ENCODE peak calls at places on chromosomes 6 and 20, in six cellular contexts. E is astrocyte of the cerebellum, I is lung, Q is adrenal gland, A is thoracic aorta, Z is fibroblast of the aortic adventitia. J is an unnamed sample.

GRCh38 chr6:63897459-63897858 is 261.9 kb downstream of the PHF3 start:
- DNase-seq in A (no peak), E (no peak), Q (no peak), Z (peak), I (no peak), J (no peak)

GRCh38 chr20:64146301-64146935 is 17.8 kb upstream of the MYT1 start:
- DNase-seq in A (no peak), I (no peak), Q (no peak), Z (no peak), E (no peak), J (no peak)

GRCh38 chr20:33165416-33166055 is 2.4 kb upstream of the BPIFA2 start:
- DNase-seq in E (no peak), Q (no peak), Z (no peak), A (no peak), I (no peak), J (no peak)

GRCh38 chr6:53614676-53615075 is 50.9 kb downstream of the KLHL31 start:
- DNase-seq in I (no peak), A (no peak), Z (no peak), Q (no peak), E (no peak), J (no peak)

GRCh38 chr6:37253608-37254007 is 4.0 kb upstream of the TBC1D22B start:
- DNase-seq in A (no peak), Q (no peak), E (no peak), I (no peak), Z (no peak), J (no peak)

GRCh38 chr20:9206486-9206885 is 137.6 kb downstream of the PLCB4 start:
- DNase-seq in Q (no peak), Z (no peak), A (no peak), E (no peak), I (no peak), J (no peak)

GRCh38 chr6:168016756-168017525 is 19.5 kb downstream of the KIF25 start:
- DNase-seq in Z (no peak), Q (no peak), I (no peak), E (peak), A (no peak), J (no peak)

GRCh38 chr6:170045563-170045960 is 245.3 kb downstream of the DLL1 start:
- DNase-seq in A (no peak), E (no peak), I (no peak), Q (no peak), Z (no peak), J (no peak)

GRCh38 chr6:138489846-138490245 is 9.4 kb downstream of the NHSL1 start:
- DNase-seq in Q (no peak), E (no peak), A (no peak), Z (no peak), I (no peak), J (no peak)

GRCh38 chr6:118808794-118809668 is 84.9 kb upstream of the ASF1A start:
- DNase-seq in Z (no peak), I (no peak), E (no peak), Q (no peak), A (no peak), J (no peak)

GRCh38 chr6:14373648-14374437 is 256.3 kb downstream of the CD83 start:
- DNase-seq in I (no peak), Q (no peak), E (no peak), Z (no peak), A (no peak), J (no peak)

GRCh38 chr6:75130784-75131183 is 75.1 kb downstream of the COL12A1 start:
- DNase-seq in Z (peak), Q (no peak), E (no peak), I (no peak), A (no peak), J (peak)

GRCh38 chr6:19879663-19880062 is 42.5 kb downstream of the ID4 start:
- DNase-seq in Z (no peak), I (no peak), Q (no peak), A (no peak), E (no peak), J (no peak)

GRCh38 chr20:37873909-37874308 is 29.0 kb upstream of the VSTM2L start:
- DNase-seq in I (no peak), A (no peak), Z (no peak), E (no peak), Q (no peak), J (no peak)

GRCh38 chr6:5238336-5238735 is 22.4 kb downstream of the LYRM4 start:
- DNase-seq in A (no peak), E (no peak), Z (no peak), I (no peak), Q (no peak), J (no peak)

GRCh38 chr6:150006961-150007464 is 18.3 kb downstream of the RAET1L start:
- DNase-seq in E (no peak), I (no peak), Q (no peak), Z (peak), A (no peak), J (no peak)
- TF ChIP-seq CTCF in E (peak), I (peak), Q (peak), Z (peak), A (peak), J (peak)

DNA sequence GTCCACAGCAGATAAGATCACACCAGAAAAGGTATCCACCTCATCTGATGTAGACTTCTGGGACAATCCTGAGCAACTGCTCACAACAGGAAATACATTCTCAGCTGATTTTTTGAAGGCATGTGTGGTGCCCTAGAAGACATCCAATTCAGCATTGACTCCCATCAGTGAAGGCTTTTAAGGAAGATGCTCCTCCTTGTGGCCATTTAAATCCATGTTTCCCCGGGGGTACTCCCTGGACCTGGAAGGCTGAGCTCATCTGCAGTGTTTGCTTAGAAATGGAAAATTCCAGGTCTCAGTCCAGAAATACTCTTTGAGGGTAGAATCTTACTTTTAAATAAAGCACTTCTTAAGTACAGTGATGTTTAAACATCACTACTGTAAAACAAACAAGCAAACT is 195.5 kb upstream of the PDE10A start:
- DNase-seq in I (no peak), A (no peak), Q (no peak), E (no peak), Z (peak), J (no peak)
- TF ChIP-seq CTCF in I (no peak), A (no peak), Q (no peak), E (peak), Z (peak), J (no peak)

DNA sequence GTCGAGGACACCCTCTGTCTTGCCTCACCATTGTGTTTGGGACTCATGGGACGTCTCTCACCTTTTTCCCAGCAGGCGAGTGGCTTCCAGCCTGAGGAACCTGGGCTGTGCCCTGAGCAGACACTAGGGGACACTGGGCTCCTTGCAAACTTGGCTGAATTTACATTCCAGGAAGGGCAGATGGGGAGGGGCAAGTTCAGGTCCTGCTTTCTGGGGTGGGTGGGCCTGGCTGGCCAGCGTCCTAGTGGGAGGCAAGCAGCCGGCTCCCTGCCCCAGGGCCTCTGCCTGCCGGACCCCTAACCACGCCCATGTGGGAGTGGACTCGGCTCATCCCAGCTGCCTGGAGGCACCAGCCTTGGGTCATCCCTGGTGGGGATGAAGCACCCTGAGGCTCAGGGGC is 48.2 kb upstream of the MLN start:
- DNase-seq in Q (peak), E (no peak), I (no peak), A (no peak), Z (no peak), J (no peak)
- TF ChIP-seq CTCF in Q (peak), E (peak), I (no peak), A (no peak), Z (peak), J (peak)

DNA sequence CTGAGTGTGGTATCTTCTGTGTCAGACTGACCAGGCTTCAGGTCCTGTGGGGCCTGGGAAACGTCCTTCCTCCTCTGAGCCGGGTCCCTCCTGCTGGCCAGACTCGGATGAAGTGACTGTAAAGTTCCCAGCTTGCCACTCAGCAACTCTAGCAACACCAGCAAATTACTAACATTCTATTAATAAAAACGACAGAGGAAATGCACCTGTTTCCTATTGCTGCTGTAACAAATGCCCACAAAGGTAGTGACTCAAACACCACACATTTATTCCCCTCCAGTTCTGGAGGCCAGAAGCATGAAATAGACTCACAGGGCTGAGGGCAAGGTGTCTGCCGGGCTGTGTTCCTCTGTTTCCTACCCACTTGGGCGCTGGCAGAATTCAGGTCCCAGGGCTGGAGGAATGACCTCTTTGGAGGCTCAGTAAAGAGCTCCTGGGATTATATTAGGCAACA is 48.8 kb downstream of the CTCFL start:
- DNase-seq in A (no peak), E (no peak), Q (no peak), Z (no peak), I (no peak), J (no peak)
- TF ChIP-seq CTCF in A (no peak), E (no peak), Q (no peak), Z (no peak), I (no peak), J (no peak)

GRCh38 chr20:23078994-23079364 is 7.1 kb downstream of the CD93 start:
- DNase-seq in E (no peak), I (no peak), A (no peak), Q (no peak), Z (no peak), J (no peak)
- TF ChIP-seq CTCF in E (peak), I (no peak), A (no peak), Q (no peak), Z (no peak), J (peak)

J was measured in AG09319.